ENCODE peak calls at places on chromosome 22, in eight cellular contexts. One of them, this sample, is unnamed.

GRCh38 chr22:25281675-25282345 is 62.4 kb downstream of the CRYBB2 start:
- DNase-seq in AG04450: no peak
- DNase-seq in lower lobe of right lung: no peak
- DNase-seq in HepG2: no peak
- DNase-seq in testis: no peak
- DNase-seq in upper lobe of right lung: no peak
- DNase-seq in pancreas: no peak
- DNase-seq in Panc1: no peak
- DNase-seq in this sample: no peak

GRCh38 chr22:39612811-39613548 is 42.4 kb downstream of the CACNA1I start:
- DNase-seq in Panc1: no peak
- DNase-seq in AG04450: no peak
- DNase-seq in lower lobe of right lung: no peak
- DNase-seq in testis: no peak
- DNase-seq in upper lobe of right lung: no peak
- DNase-seq in pancreas: no peak
- DNase-seq in HepG2: no peak
- DNase-seq in this sample: no peak

GRCh38 chr22:21592422-21592821 is 24.9 kb downstream of the UBE2L3 start:
- DNase-seq in AG04450: no peak
- DNase-seq in testis: no peak
- DNase-seq in pancreas: no peak
- DNase-seq in upper lobe of right lung: no peak
- DNase-seq in Panc1: no peak
- DNase-seq in lower lobe of right lung: no peak
- DNase-seq in HepG2: no peak
- DNase-seq in this sample: no peak

GRCh38 chr22:50211147-50211546 is 10.3 kb downstream of the SELENOO start:
- DNase-seq in upper lobe of right lung: no peak
- DNase-seq in AG04450: no peak
- DNase-seq in pancreas: no peak
- DNase-seq in lower lobe of right lung: no peak
- DNase-seq in Panc1: no peak
- DNase-seq in testis: no peak
- DNase-seq in HepG2: no peak
- DNase-seq in this sample: no peak

GRCh38 chr22:18968011-18968749 is 32.1 kb upstream of the PRODH start:
- DNase-seq in Panc1: no peak
- DNase-seq in HepG2: no peak
- DNase-seq in testis: peak; percentile 46
- DNase-seq in AG04450: no peak
- DNase-seq in upper lobe of right lung: peak; percentile 74
- DNase-seq in lower lobe of right lung: peak; percentile 52
- DNase-seq in pancreas: peak; percentile 57
- DNase-seq in this sample: no peak

GRCh38 chr22:30240541-30241417 is 5.8 kb downstream of the LIF start:
- DNase-seq in Panc1: no peak
- DNase-seq in testis: no peak
- DNase-seq in pancreas: no peak
- DNase-seq in HepG2: no peak
- DNase-seq in upper lobe of right lung: no peak
- DNase-seq in lower lobe of right lung: no peak
- DNase-seq in AG04450: no peak
- DNase-seq in this sample: no peak

GRCh38 chr22:29559030-29559429 is 5.5 kb upstream of the THOC5 start:
- DNase-seq in lower lobe of right lung: no peak
- DNase-seq in AG04450: no peak
- DNase-seq in upper lobe of right lung: no peak
- DNase-seq in testis: no peak
- DNase-seq in pancreas: no peak
- DNase-seq in Panc1: no peak
- DNase-seq in HepG2: no peak
- DNase-seq in this sample: no peak

GRCh38 chr22:20569059-20570058 is 61.9 kb downstream of the MED15 start:
- DNase-seq in Panc1: no peak
- DNase-seq in lower lobe of right lung: peak; percentile 90
- DNase-seq in AG04450: peak; percentile 94
- DNase-seq in upper lobe of right lung: peak; percentile 93
- DNase-seq in pancreas: no peak
- DNase-seq in HepG2: no peak
- DNase-seq in testis: peak; percentile 77
- DNase-seq in this sample: no peak

GRCh38 chr22:23820748-23821211 is 18.0 kb downstream of the DERL3 start:
- DNase-seq in upper lobe of right lung: no peak
- DNase-seq in Panc1: no peak
- DNase-seq in lower lobe of right lung: peak; percentile 26
- DNase-seq in HepG2: no peak
- DNase-seq in pancreas: no peak
- DNase-seq in AG04450: no peak
- DNase-seq in testis: no peak
- DNase-seq in this sample: no peak

GRCh38 chr22:50247748-50248147 is 2.9 kb upstream of the TUBGCP6 start:
- DNase-seq in HepG2: no peak
- DNase-seq in pancreas: no peak
- DNase-seq in testis: peak; percentile 56
- DNase-seq in AG04450: no peak
- DNase-seq in upper lobe of right lung: no peak
- DNase-seq in lower lobe of right lung: no peak
- DNase-seq in Panc1: no peak
- DNase-seq in this sample: no peak

GRCh38 chr22:40732996-40733292 is 53.7 kb downstream of the MCHR1 start:
- DNase-seq in lower lobe of right lung: no peak
- DNase-seq in AG04450: no peak
- DNase-seq in testis: no peak
- DNase-seq in Panc1: no peak
- DNase-seq in pancreas: no peak
- DNase-seq in HepG2: no peak
- DNase-seq in upper lobe of right lung: no peak
- DNase-seq in this sample: no peak
- H3K27ac ChIP-seq in lower lobe of right lung: peak overlapping the region; percentile 48
- H3K27ac ChIP-seq in AG04450: no peak overlapping the region
- H3K27ac ChIP-seq in testis: peak overlapping the region; percentile 70
- H3K27ac ChIP-seq in Panc1: peak overlapping the region; percentile 73
- H3K27ac ChIP-seq in pancreas: no peak overlapping the region
- H3K27ac ChIP-seq in HepG2: no peak overlapping the region
- H3K27ac ChIP-seq in upper lobe of right lung: peak overlapping the region; percentile 55
- H3K27ac ChIP-seq in this sample: no peak overlapping the region

DNA sequence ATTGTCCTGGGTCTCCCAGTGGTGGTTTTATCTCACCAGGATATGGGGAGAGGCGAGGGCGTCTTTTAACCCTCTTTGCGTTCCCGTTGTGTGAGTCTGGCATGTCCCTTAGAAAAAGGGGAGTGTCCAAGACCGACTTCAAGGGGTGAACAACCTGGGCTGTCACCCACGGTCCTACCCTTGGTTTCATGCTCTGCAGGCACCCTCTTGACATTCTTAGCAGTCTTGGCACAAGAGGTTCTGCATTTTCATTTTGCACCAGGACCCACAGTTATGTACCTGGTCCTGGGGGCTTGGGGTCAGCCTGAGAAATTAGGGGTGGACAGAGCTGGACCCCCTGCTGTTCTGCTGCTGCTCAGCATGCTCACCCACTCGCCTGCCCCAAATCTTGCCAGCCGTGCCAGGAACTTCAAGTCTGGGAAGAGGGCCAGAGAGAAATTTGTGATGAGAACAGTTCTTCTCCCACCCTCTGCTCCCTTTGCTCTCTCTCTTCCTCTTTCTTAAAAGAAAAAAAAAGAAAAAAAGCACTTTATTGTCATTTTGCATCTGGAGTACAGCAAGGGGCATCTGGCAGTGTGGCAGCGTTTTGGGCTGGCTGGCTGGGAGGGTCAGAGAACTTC is 471.2 kb downstream of the MIAT start:
- DNase-seq in upper lobe of right lung: no peak
- DNase-seq in lower lobe of right lung: no peak
- DNase-seq in testis: no peak
- DNase-seq in Panc1: no peak
- DNase-seq in pancreas: no peak
- DNase-seq in HepG2: no peak
- DNase-seq in AG04450: no peak
- DNase-seq in this sample: no peak
- H3K27ac ChIP-seq in upper lobe of right lung: no peak overlapping the region
- H3K27ac ChIP-seq in lower lobe of right lung: no peak overlapping the region
- H3K27ac ChIP-seq in testis: no peak overlapping the region
- H3K27ac ChIP-seq in Panc1: no peak overlapping the region
- H3K27ac ChIP-seq in pancreas: no peak overlapping the region
- H3K27ac ChIP-seq in HepG2: no peak overlapping the region
- H3K27ac ChIP-seq in AG04450: no peak overlapping the region
- H3K27ac ChIP-seq in this sample: no peak overlapping the region

GRCh38 chr22:37803195-37803635 is 4.5 kb upstream of the GCAT start:
- DNase-seq in lower lobe of right lung: no peak
- DNase-seq in AG04450: no peak
- DNase-seq in pancreas: no peak
- DNase-seq in HepG2: peak; percentile 65
- DNase-seq in testis: peak; percentile 39
- DNase-seq in Panc1: no peak
- DNase-seq in upper lobe of right lung: no peak
- DNase-seq in this sample: no peak

GRCh38 chr22:37803636-37804371 is 3.9 kb upstream of the GCAT start:
- DNase-seq in upper lobe of right lung: no peak
- DNase-seq in testis: peak; percentile 34
- DNase-seq in HepG2: no peak
- DNase-seq in pancreas: no peak
- DNase-seq in Panc1: no peak
- DNase-seq in lower lobe of right lung: no peak
- DNase-seq in AG04450: no peak
- DNase-seq in this sample: no peak

GRCh38 chr22:37804886-37805857 is 2.6 kb upstream of the GCAT start:
- DNase-seq in testis: peak; percentile 92
- DNase-seq in lower lobe of right lung: peak; percentile 92
- DNase-seq in Panc1: no peak
- DNase-seq in upper lobe of right lung: peak; percentile 95
- DNase-seq in HepG2: peak; percentile 73
- DNase-seq in pancreas: peak; percentile 92
- DNase-seq in AG04450: no peak
- DNase-seq in this sample: peak; percentile 68

GRCh38 chr22:37805878-37806277 is 1.9 kb upstream of the GCAT start:
- DNase-seq in upper lobe of right lung: no peak
- DNase-seq in HepG2: no peak
- DNase-seq in Panc1: no peak
- DNase-seq in testis: no peak
- DNase-seq in AG04450: no peak
- DNase-seq in lower lobe of right lung: no peak
- DNase-seq in pancreas: no peak
- DNase-seq in this sample: no peak

GRCh38 chr22:37804502-37804885 is 3.2 kb upstream of the GCAT start:
- DNase-seq in HepG2: no peak
- DNase-seq in AG04450: no peak
- DNase-seq in lower lobe of right lung: no peak
- DNase-seq in Panc1: no peak
- DNase-seq in upper lobe of right lung: no peak
- DNase-seq in pancreas: no peak
- DNase-seq in testis: no peak
- DNase-seq in this sample: no peak
- H3K27ac ChIP-seq in HepG2: peak overlapping the region; percentile 77
- H3K27ac ChIP-seq in AG04450: peak overlapping the region; percentile 47
- H3K27ac ChIP-seq in lower lobe of right lung: peak overlapping the region; percentile 91
- H3K27ac ChIP-seq in Panc1: peak overlapping the region; percentile 81
- H3K27ac ChIP-seq in upper lobe of right lung: peak overlapping the region; percentile 84
- H3K27ac ChIP-seq in pancreas: peak overlapping the region; percentile 81
- H3K27ac ChIP-seq in testis: peak overlapping the region; percentile 95
- H3K27ac ChIP-seq in this sample: no peak overlapping the region

DNA sequence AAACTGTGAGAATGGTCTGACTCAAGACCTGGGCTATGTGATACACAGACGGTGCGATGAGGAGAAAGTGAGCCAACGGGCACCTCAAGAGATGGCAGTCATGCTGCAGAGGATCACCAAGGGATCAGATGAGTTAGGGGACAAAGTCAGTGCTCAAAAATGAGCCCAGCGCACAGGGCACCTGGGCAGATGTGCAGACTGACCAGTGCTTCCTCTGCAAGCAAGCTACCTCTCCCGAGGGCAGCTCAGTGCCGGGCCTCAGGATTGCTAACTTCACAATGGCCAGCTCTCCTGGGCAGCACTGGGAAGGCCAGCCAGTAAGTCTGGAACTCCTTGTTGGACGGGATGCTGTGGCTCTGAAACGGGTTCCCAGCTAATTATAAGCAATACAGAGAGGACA is 15.3 kb downstream of the HDHD5 start:
- DNase-seq in lower lobe of right lung: no peak
- DNase-seq in pancreas: no peak
- DNase-seq in testis: no peak
- DNase-seq in HepG2: no peak
- DNase-seq in AG04450: no peak
- DNase-seq in Panc1: no peak
- DNase-seq in upper lobe of right lung: no peak
- DNase-seq in this sample: no peak
- H3K27ac ChIP-seq in lower lobe of right lung: no peak overlapping the region
- H3K27ac ChIP-seq in pancreas: no peak overlapping the region
- H3K27ac ChIP-seq in testis: no peak overlapping the region
- H3K27ac ChIP-seq in HepG2: no peak overlapping the region
- H3K27ac ChIP-seq in AG04450: no peak overlapping the region
- H3K27ac ChIP-seq in Panc1: no peak overlapping the region
- H3K27ac ChIP-seq in upper lobe of right lung: no peak overlapping the region
- H3K27ac ChIP-seq in this sample: no peak overlapping the region

GRCh38 chr22:46042786-46043185 is 65.8 kb upstream of the WNT7B start:
- DNase-seq in lower lobe of right lung: peak; percentile 28
- DNase-seq in Panc1: no peak
- DNase-seq in HepG2: no peak
- DNase-seq in AG04450: no peak
- DNase-seq in pancreas: no peak
- DNase-seq in upper lobe of right lung: peak; percentile 16
- DNase-seq in testis: peak; percentile 13
- DNase-seq in this sample: no peak
- H3K27ac ChIP-seq in lower lobe of right lung: peak overlapping the region; percentile 92
- H3K27ac ChIP-seq in Panc1: peak overlapping the region; percentile 83
- H3K27ac ChIP-seq in HepG2: no peak overlapping the region
- H3K27ac ChIP-seq in AG04450: no peak overlapping the region
- H3K27ac ChIP-seq in pancreas: peak overlapping the region; percentile 85
- H3K27ac ChIP-seq in upper lobe of right lung: peak overlapping the region; percentile 92
- H3K27ac ChIP-seq in testis: peak overlapping the region; percentile 97
- H3K27ac ChIP-seq in this sample: peak overlapping the region; percentile 96

DNA sequence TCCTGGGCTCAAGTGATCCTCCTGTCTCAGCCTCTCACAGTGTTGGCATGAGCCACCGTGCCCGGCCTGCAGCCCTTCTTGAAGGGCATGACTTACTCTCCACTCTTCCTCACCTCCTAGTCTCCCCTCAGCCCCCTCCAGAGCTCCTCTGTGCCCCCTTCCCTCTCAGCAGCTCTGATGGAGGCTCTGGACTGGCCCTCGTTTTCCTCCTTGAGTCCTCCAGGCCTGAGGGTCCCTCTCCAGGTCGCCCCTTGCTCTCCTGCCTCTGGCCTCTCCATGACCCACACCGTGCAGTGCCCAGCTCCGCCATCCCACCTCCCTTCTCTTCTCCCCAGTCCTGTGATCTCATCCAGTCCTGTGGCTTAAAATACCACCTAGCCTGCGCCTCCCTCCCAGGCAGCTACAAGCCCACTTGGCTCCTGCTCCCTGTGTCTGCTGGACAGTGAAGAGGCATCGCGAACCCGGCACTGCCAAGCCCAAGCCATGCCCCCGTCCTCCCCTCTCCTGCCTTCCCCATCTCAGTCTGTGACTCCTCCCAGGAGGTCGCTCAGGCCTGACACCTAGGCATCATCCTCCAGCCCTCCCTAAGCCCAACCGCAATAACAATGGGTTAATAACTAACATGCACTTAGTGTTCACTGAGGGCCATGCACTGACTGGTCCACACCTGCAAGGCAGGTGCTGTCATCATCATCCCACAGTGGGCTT is 11.9 kb downstream of the KCNJ4 start:
- DNase-seq in upper lobe of right lung: no peak
- DNase-seq in pancreas: no peak
- DNase-seq in HepG2: no peak
- DNase-seq in Panc1: no peak
- DNase-seq in lower lobe of right lung: no peak
- DNase-seq in AG04450: no peak
- DNase-seq in testis: no peak
- DNase-seq in this sample: no peak
- H3K27ac ChIP-seq in upper lobe of right lung: no peak overlapping the region
- H3K27ac ChIP-seq in pancreas: no peak overlapping the region
- H3K27ac ChIP-seq in HepG2: no peak overlapping the region
- H3K27ac ChIP-seq in Panc1: no peak overlapping the region
- H3K27ac ChIP-seq in lower lobe of right lung: no peak overlapping the region
- H3K27ac ChIP-seq in AG04450: no peak overlapping the region
- H3K27ac ChIP-seq in testis: no peak overlapping the region
- H3K27ac ChIP-seq in this sample: peak overlapping the region; percentile 5

This sample was measured in caudate nucleus.